ENCODE peak calls at places on chromosomes 16 and 17, in five cellular contexts. O is esophagus muscularis mucosa, U is upper lobe of left lung, R is Peyer's patch, G is esophagus squamous epithelium. C is an unnamed sample.

GRCh38 chr17:20986767-20987510 is 55.9 kb downstream of the USP22 start:
- DNase-seq in O (no peak), U (no peak), R (peak; percentile 12), G (no peak), C (peak; percentile 6)

GRCh38 chr17:45273551-45273957 is 11.7 kb upstream of the SPATA32 start:
- DNase-seq in O (no peak), U (no peak), R (no peak), G (no peak), C (no peak)

GRCh38 chr17:77496831-77497577 is 356.2 kb downstream of the SEC14L1 start:
- DNase-seq in O (no peak), U (peak; percentile 17), R (no peak), G (no peak), C (no peak)

GRCh38 chr17:61064087-61064951 is 335.3 kb upstream of the TBX2 start:
- DNase-seq in O (no peak), U (no peak), R (no peak), G (no peak), C (no peak)

GRCh38 chr16:27811881-27812280 is 251.6 kb downstream of the GSG1L start:
- DNase-seq in O (no peak), U (peak; percentile 8), R (peak; percentile 7), G (no peak), C (no peak)

GRCh38 chr17:61996916-61997605 is 68.0 kb downstream of the MED13 start:
- DNase-seq in O (no peak), U (no peak), R (no peak), G (no peak), C (no peak)

GRCh38 chr16:79769320-79770243 is 169.0 kb upstream of the MAF start:
- DNase-seq in O (no peak), U (no peak), R (no peak), G (no peak), C (no peak)

GRCh38 chr17:75498726-75499213 is 16.6 kb downstream of the CASKIN2 start:
- DNase-seq in O (no peak), U (no peak), R (no peak), G (no peak), C (peak; percentile 69)

GRCh38 chr16:17138801-17139200 is 332.0 kb downstream of the XYLT1 start:
- DNase-seq in O (no peak), U (no peak), R (no peak), G (no peak), C (peak; percentile 10)

GRCh38 chr17:78313735-78314648 is 45.9 kb downstream of the SOCS3 start:
- DNase-seq in O (no peak), U (peak; percentile 92), R (peak; percentile 89), G (no peak), C (peak; percentile 84)

GRCh38 chr17:79541451-79541850 is 69.4 kb downstream of the RBFOX3 start:
- DNase-seq in O (no peak), U (no peak), R (no peak), G (no peak), C (no peak)

GRCh38 chr17:36196099-36196496 is 460 bp downstream of the CCL3L1 start:
- DNase-seq in O (no peak), U (no peak), R (no peak), G (no peak), C (no peak)

GRCh38 chr17:77607606-77608005 is 350.9 kb upstream of the TNRC6C start:
- DNase-seq in O (no peak), U (no peak), R (no peak), G (no peak), C (no peak)

GRCh38 chr17:50355701-50356341 is 9.9 kb downstream of the XYLT2 start:
- DNase-seq in O (no peak), U (no peak), R (no peak), G (no peak), C (peak; percentile 22)

GRCh38 chr16:56643833-56644232 is 5.4 kb downstream of the MT1A start:
- DNase-seq in O (no peak), U (no peak), R (no peak), G (no peak), C (no peak)

GRCh38 chr16:56645311-56645710 is 6.4 kb upstream of the MT1B start:
- DNase-seq in O (no peak), U (no peak), R (no peak), G (no peak), C (no peak)

GRCh38 chr16:56641166-56641565 is 2.7 kb downstream of the MT1A start:
- DNase-seq in O (no peak), U (no peak), R (no peak), G (no peak), C (no peak)

GRCh38 chr16:56645838-56646237 is 5.8 kb upstream of the MT1B start:
- DNase-seq in O (no peak), U (no peak), R (no peak), G (no peak), C (no peak)

DNA sequence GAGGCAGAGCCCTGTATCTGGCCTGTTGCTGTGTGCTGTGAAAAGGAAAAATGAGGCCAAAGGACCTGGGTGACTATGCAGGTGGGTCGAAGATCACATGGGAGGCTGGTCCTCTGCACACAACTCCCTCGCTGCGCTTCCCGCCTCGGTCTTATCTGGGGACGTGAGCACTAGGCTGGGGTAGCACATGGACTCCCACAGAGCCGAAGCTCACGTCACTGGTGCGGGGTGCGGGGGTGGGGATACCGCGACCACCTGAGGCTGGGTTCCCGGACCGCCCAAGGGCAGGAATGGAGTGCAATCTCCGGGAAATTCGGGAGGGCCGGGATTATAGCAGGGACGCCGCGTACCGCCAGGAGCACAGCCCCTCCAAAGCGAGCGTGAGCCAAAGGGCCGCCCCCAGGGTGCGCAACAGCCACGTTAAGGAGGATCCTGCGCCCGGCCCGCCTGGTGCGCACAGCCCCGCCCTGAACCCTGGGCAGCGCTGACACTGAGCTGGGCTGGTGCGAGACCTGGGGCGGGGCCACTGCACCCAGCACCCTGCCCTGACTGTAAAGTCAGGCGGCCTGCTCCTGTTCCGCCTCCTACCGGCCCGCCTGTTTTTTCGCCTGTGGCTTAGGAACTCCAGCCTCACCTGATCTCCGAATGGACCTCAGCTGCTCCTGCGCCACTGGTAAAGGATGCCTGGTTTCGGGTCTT is 4.8 kb downstream of the MT1A start:
- DNase-seq in O (no peak), U (peak; percentile 91), R (peak; percentile 92), G (no peak), C (peak; percentile 39)
- H3K27ac ChIP-seq in O (peak overlapping the region; percentile 15), U (peak overlapping the region; percentile 54), R (peak overlapping the region; percentile 36), G (peak overlapping the region; percentile 45), C (no peak overlapping the region)

GRCh38 chr17:47652570-47652969 is 2.9 kb downstream of the KPNB1 start:
- DNase-seq in O (no peak), U (no peak), R (no peak), G (no peak), C (no peak)

GRCh38 chr17:47649972-47650524 is 329 bp downstream of the KPNB1 start:
- DNase-seq in O (peak; percentile 92), U (no peak), R (no peak), G (no peak), C (no peak)

GRCh38 chr17:47651704-47652103 is 2.0 kb downstream of the KPNB1 start:
- DNase-seq in O (no peak), U (no peak), R (no peak), G (no peak), C (no peak)

GRCh38 chr17:47649153-47649971 is at the start of gene KPNB1:
- DNase-seq in O (peak; percentile 100), U (peak; percentile 100), R (peak; percentile 100), G (peak; percentile 97), C (peak; percentile 100)

DNA sequence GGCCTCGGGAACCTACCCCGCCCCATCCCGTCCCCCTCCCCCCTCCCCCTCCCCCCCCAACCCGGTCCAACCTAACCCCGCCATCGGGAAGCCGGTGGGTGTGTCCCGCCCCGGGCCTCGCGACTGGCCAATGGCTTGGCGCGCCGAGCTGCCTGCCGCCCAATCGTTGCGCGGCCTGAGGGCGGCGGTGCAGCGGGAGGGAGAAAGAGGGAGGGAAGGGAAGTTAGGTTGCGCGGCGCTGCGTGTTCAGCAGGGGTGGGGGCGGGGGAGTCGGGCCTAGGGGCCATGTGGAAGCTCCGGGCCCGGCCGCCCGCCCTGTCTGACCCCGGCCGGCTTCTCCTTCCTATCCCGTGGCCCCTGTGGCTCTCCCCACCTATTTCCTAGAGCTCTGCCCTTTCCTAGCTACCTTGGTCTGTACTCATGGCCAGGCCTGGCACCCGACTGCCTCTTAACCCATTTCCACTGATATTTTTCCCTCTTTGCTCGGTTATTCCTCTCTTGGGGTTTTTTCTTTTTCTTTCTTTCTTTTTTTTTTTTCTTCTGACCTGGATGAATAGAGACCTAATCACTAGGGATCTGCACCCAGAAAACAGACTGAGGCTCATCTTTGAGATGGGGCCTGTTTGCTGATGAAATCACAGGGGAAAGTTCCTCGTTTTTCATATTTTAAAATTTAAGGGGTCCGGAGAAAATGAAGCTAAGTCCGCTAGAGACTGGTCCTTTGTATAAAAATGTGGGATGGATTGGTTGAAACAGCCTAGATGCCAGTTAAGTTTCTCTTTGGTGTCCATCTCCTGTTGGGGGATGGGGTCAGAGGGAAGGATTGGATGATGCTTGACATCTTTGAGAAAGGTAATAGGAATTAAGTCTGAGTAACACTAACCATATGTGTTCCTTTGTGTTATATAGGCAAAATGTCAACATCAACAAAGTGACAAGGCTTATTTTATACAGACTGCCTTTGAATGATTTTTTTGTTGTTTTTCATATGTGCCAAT is 1.1 kb downstream of the KPNB1 start:
- DNase-seq in O (peak; percentile 97), U (peak; percentile 96), R (peak; percentile 96), G (peak; percentile 50), C (peak; percentile 98)
- TF ChIP-seq POLR2A in O (no peak), U (no peak), R (no peak), G (no peak), C (no peak)

DNA sequence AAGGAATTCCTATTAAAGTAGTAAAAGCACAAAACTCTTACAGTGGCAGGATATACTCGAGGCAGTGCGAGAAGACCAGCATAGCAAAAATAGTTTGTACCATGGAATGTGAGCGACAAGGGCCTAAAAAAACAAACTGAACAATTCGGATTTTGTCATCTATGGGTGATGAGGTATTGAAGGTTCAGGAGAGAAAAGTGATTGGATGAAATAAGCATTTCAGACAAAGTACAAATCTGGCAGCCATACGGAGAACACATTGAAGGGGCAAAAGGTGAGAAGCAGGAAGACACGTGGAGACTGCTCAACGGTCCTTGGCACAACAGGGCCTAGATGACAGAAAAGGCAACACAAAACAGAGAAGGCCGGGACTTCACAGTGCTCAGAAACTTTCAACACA is 22.5 kb downstream of the MYH10 start:
- DNase-seq in O (no peak), U (no peak), R (no peak), G (no peak), C (no peak)
- H3K27ac ChIP-seq in O (no peak overlapping the region), U (no peak overlapping the region), R (no peak overlapping the region), G (no peak overlapping the region), C (no peak overlapping the region)

GRCh38 chr16:87924041-87924851 is 12.1 kb downstream of the CA5A start:
- DNase-seq in O (no peak), U (no peak), R (no peak), G (no peak), C (no peak)
- TF ChIP-seq POLR2A in O (no peak), U (no peak), R (no peak), G (no peak), C (no peak)

DNA sequence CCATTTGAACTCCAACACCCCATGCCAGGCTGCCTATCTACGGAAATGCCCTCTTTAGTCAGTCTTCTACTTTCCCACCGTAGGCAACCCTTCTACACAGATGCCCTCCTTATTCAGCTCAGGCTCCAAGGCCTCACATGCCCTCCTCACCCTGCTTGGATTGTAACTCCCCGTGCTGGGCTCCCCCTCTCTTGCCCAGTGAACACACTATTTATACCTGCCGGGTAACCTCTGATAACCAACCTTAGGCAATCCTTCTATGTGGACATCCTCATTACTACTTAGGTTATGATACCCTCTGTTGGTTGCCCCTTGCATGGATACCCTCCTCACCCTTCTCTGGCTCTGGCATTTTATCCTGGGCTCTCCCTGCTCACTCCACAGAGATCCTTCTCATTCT is 50.3 kb downstream of the NFAT5 start:
- DNase-seq in O (no peak), U (no peak), R (no peak), G (no peak), C (no peak)
- H3K27ac ChIP-seq in O (peak overlapping the region; percentile 37), U (no peak overlapping the region), R (no peak overlapping the region), G (no peak overlapping the region), C (no peak overlapping the region)

GRCh38 chr16:1444730-1445517 is 568 bp upstream of the CCDC154 start:
- DNase-seq in O (no peak), U (no peak), R (no peak), G (no peak), C (no peak)
- TF ChIP-seq POLR2A in O (no peak), U (no peak), R (no peak), G (no peak), C (no peak)

C was measured in adrenal gland.